ENCODE peak calls at places on chromosome 17, in six cellular contexts. One of them, this sample, is unnamed.

GRCh38 chr17:28723159-28723835 is 2.7 kb downstream of the TLCD1 start:
- DNase-seq in endothelial cell: no peak
- DNase-seq in activated CD8-positive, alpha-beta T cell treated with anti-CD3 and anti-CD28 coated beads for 36 hours: no peak
- DNase-seq in Caco-2: no peak
- DNase-seq in bronchial epithelial cell: no peak
- DNase-seq in CD4-positive, alpha-beta T cell: no peak
- DNase-seq in this sample: no peak

GRCh38 chr17:7380855-7381683 is at the start of gene TNK1:
- DNase-seq in endothelial cell: no peak
- DNase-seq in activated CD8-positive, alpha-beta T cell treated with anti-CD3 and anti-CD28 coated beads for 36 hours: no peak
- DNase-seq in Caco-2: peak; percentile 54
- DNase-seq in bronchial epithelial cell: peak; percentile 62
- DNase-seq in CD4-positive, alpha-beta T cell: no peak
- DNase-seq in this sample: no peak

GRCh38 chr17:81540676-81541027 is 11.5 kb downstream of the FAAP100 start:
- DNase-seq in endothelial cell: no peak
- DNase-seq in activated CD8-positive, alpha-beta T cell treated with anti-CD3 and anti-CD28 coated beads for 36 hours: no peak
- DNase-seq in Caco-2: no peak
- DNase-seq in bronchial epithelial cell: no peak
- DNase-seq in CD4-positive, alpha-beta T cell: no peak
- DNase-seq in this sample: no peak

GRCh38 chr17:77420476-77420803 is 279.7 kb downstream of the SEC14L1 start:
- DNase-seq in endothelial cell: no peak
- DNase-seq in activated CD8-positive, alpha-beta T cell treated with anti-CD3 and anti-CD28 coated beads for 36 hours: no peak
- DNase-seq in Caco-2: no peak
- DNase-seq in bronchial epithelial cell: no peak
- DNase-seq in CD4-positive, alpha-beta T cell: no peak
- DNase-seq in this sample: no peak

GRCh38 chr17:64077409-64077808 is 52.5 kb downstream of the ERN1 start:
- DNase-seq in endothelial cell: no peak
- DNase-seq in activated CD8-positive, alpha-beta T cell treated with anti-CD3 and anti-CD28 coated beads for 36 hours: no peak
- DNase-seq in Caco-2: peak; percentile 70
- DNase-seq in bronchial epithelial cell: peak; percentile 82
- DNase-seq in CD4-positive, alpha-beta T cell: no peak
- DNase-seq in this sample: peak; percentile 83

GRCh38 chr17:41810659-41811548 is 845 bp downstream of the P3H4 start:
- DNase-seq in endothelial cell: no peak
- DNase-seq in activated CD8-positive, alpha-beta T cell treated with anti-CD3 and anti-CD28 coated beads for 36 hours: no peak
- DNase-seq in Caco-2: no peak
- DNase-seq in bronchial epithelial cell: no peak
- DNase-seq in CD4-positive, alpha-beta T cell: no peak
- DNase-seq in this sample: no peak

GRCh38 chr17:57868007-57868774 is 18.3 kb upstream of the MRPS23 start:
- DNase-seq in endothelial cell: no peak
- DNase-seq in activated CD8-positive, alpha-beta T cell treated with anti-CD3 and anti-CD28 coated beads for 36 hours: peak; percentile 70
- DNase-seq in Caco-2: no peak
- DNase-seq in bronchial epithelial cell: peak; percentile 94
- DNase-seq in CD4-positive, alpha-beta T cell: no peak
- DNase-seq in this sample: peak; percentile 86

GRCh38 chr17:27560668-27561067 is 70.3 kb upstream of the LGALS9 start:
- DNase-seq in endothelial cell: no peak
- DNase-seq in activated CD8-positive, alpha-beta T cell treated with anti-CD3 and anti-CD28 coated beads for 36 hours: no peak
- DNase-seq in Caco-2: no peak
- DNase-seq in bronchial epithelial cell: peak; percentile 25
- DNase-seq in CD4-positive, alpha-beta T cell: no peak
- DNase-seq in this sample: no peak

GRCh38 chr17:40602445-40603443 is 37.5 kb upstream of the CCR7 start:
- DNase-seq in endothelial cell: no peak
- DNase-seq in activated CD8-positive, alpha-beta T cell treated with anti-CD3 and anti-CD28 coated beads for 36 hours: peak; percentile 92
- DNase-seq in Caco-2: no peak
- DNase-seq in bronchial epithelial cell: no peak
- DNase-seq in CD4-positive, alpha-beta T cell: peak; percentile 66
- DNase-seq in this sample: no peak

GRCh38 chr17:72380737-72381136 is 259.9 kb downstream of the SOX9 start:
- DNase-seq in endothelial cell: no peak
- DNase-seq in activated CD8-positive, alpha-beta T cell treated with anti-CD3 and anti-CD28 coated beads for 36 hours: no peak
- DNase-seq in Caco-2: no peak
- DNase-seq in bronchial epithelial cell: no peak
- DNase-seq in CD4-positive, alpha-beta T cell: no peak
- DNase-seq in this sample: no peak

GRCh38 chr17:28057731-28058246 is 15.3 kb downstream of the NLK start:
- DNase-seq in endothelial cell: no peak
- DNase-seq in activated CD8-positive, alpha-beta T cell treated with anti-CD3 and anti-CD28 coated beads for 36 hours: no peak
- DNase-seq in Caco-2: peak; percentile 39
- DNase-seq in bronchial epithelial cell: peak; percentile 84
- DNase-seq in CD4-positive, alpha-beta T cell: no peak
- DNase-seq in this sample: peak; percentile 52

GRCh38 chr17:44820631-44821196 is 9.4 kb downstream of the GJC1 start:
- DNase-seq in endothelial cell: no peak
- DNase-seq in activated CD8-positive, alpha-beta T cell treated with anti-CD3 and anti-CD28 coated beads for 36 hours: no peak
- DNase-seq in Caco-2: no peak
- DNase-seq in bronchial epithelial cell: peak; percentile 87
- DNase-seq in CD4-positive, alpha-beta T cell: no peak
- DNase-seq in this sample: no peak

GRCh38 chr17:223723-224471 is 42.4 kb upstream of the DOC2B start:
- DNase-seq in endothelial cell: no peak
- DNase-seq in activated CD8-positive, alpha-beta T cell treated with anti-CD3 and anti-CD28 coated beads for 36 hours: no peak
- DNase-seq in Caco-2: no peak
- DNase-seq in bronchial epithelial cell: no peak
- DNase-seq in CD4-positive, alpha-beta T cell: no peak
- DNase-seq in this sample: no peak

GRCh38 chr17:58303981-58304734 is 23.4 kb upstream of the MPO start:
- DNase-seq in endothelial cell: peak; percentile 69
- DNase-seq in activated CD8-positive, alpha-beta T cell treated with anti-CD3 and anti-CD28 coated beads for 36 hours: peak; percentile 66
- DNase-seq in Caco-2: peak; percentile 76
- DNase-seq in bronchial epithelial cell: peak; percentile 30
- DNase-seq in CD4-positive, alpha-beta T cell: peak; percentile 49
- DNase-seq in this sample: peak; percentile 85

GRCh38 chr17:77886387-77886728 is 72.1 kb upstream of the TNRC6C start:
- DNase-seq in endothelial cell: no peak
- DNase-seq in activated CD8-positive, alpha-beta T cell treated with anti-CD3 and anti-CD28 coated beads for 36 hours: peak; percentile 27
- DNase-seq in Caco-2: no peak
- DNase-seq in bronchial epithelial cell: no peak
- DNase-seq in CD4-positive, alpha-beta T cell: no peak
- DNase-seq in this sample: peak; percentile 73

GRCh38 chr17:204427-205175 is 23.2 kb upstream of the DOC2B start:
- DNase-seq in endothelial cell: no peak
- DNase-seq in activated CD8-positive, alpha-beta T cell treated with anti-CD3 and anti-CD28 coated beads for 36 hours: no peak
- DNase-seq in Caco-2: no peak
- DNase-seq in bronchial epithelial cell: no peak
- DNase-seq in CD4-positive, alpha-beta T cell: no peak
- DNase-seq in this sample: no peak

GRCh38 chr17:8994319-8994718 is 27.0 kb upstream of the NTN1 start:
- DNase-seq in endothelial cell: peak; percentile 78
- DNase-seq in activated CD8-positive, alpha-beta T cell treated with anti-CD3 and anti-CD28 coated beads for 36 hours: peak; percentile 88
- DNase-seq in Caco-2: peak; percentile 65
- DNase-seq in bronchial epithelial cell: peak; percentile 26
- DNase-seq in CD4-positive, alpha-beta T cell: peak; percentile 54
- DNase-seq in this sample: peak; percentile 11

GRCh38 chr17:20234266-20234665 is 225.1 kb downstream of the SPECC1 start:
- DNase-seq in endothelial cell: no peak
- DNase-seq in activated CD8-positive, alpha-beta T cell treated with anti-CD3 and anti-CD28 coated beads for 36 hours: peak; percentile 86
- DNase-seq in Caco-2: no peak
- DNase-seq in bronchial epithelial cell: no peak
- DNase-seq in CD4-positive, alpha-beta T cell: peak; percentile 26
- DNase-seq in this sample: no peak

GRCh38 chr17:20228860-20229259 is 219.7 kb downstream of the SPECC1 start:
- DNase-seq in endothelial cell: no peak
- DNase-seq in activated CD8-positive, alpha-beta T cell treated with anti-CD3 and anti-CD28 coated beads for 36 hours: no peak
- DNase-seq in Caco-2: no peak
- DNase-seq in bronchial epithelial cell: no peak
- DNase-seq in CD4-positive, alpha-beta T cell: no peak
- DNase-seq in this sample: no peak

GRCh38 chr17:20235747-20236146 is 226.6 kb downstream of the SPECC1 start:
- DNase-seq in endothelial cell: no peak
- DNase-seq in activated CD8-positive, alpha-beta T cell treated with anti-CD3 and anti-CD28 coated beads for 36 hours: no peak
- DNase-seq in Caco-2: no peak
- DNase-seq in bronchial epithelial cell: no peak
- DNase-seq in CD4-positive, alpha-beta T cell: no peak
- DNase-seq in this sample: no peak

GRCh38 chr17:20230924-20231323 is 221.8 kb downstream of the SPECC1 start:
- DNase-seq in endothelial cell: no peak
- DNase-seq in activated CD8-positive, alpha-beta T cell treated with anti-CD3 and anti-CD28 coated beads for 36 hours: no peak
- DNase-seq in Caco-2: no peak
- DNase-seq in bronchial epithelial cell: no peak
- DNase-seq in CD4-positive, alpha-beta T cell: no peak
- DNase-seq in this sample: no peak

DNA sequence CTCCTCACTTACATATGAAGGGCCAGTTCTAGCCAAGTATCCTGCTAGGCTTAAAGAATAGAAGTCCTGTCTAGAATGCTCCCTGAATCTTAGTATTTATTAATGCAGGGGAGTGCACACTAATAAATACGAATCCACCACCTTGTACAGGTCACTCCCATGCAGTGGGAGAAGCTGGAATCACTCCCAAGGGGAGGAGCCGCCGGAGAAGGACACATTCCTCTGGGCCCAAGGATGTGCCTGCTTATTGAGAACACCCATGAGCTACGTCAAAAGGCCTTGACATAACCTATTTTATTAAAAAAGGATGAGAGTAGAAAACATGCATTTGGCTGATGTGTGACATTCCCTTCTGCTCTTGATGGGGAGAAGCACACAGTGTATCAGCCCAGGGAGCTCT is 223.5 kb downstream of the SPECC1 start:
- DNase-seq in endothelial cell: no peak
- DNase-seq in activated CD8-positive, alpha-beta T cell treated with anti-CD3 and anti-CD28 coated beads for 36 hours: no peak
- DNase-seq in Caco-2: no peak
- DNase-seq in bronchial epithelial cell: no peak
- DNase-seq in CD4-positive, alpha-beta T cell: no peak
- DNase-seq in this sample: no peak
- TF ChIP-seq CTCF in endothelial cell: no peak
- TF ChIP-seq CTCF in activated CD8-positive, alpha-beta T cell treated with anti-CD3 and anti-CD28 coated beads for 36 hours: no peak
- TF ChIP-seq CTCF in Caco-2: no peak
- TF ChIP-seq CTCF in bronchial epithelial cell: no peak
- TF ChIP-seq CTCF in CD4-positive, alpha-beta T cell: no peak
- TF ChIP-seq CTCF in this sample: no peak

GRCh38 chr17:70357196-70357595 is 187.9 kb downstream of the KCNJ2 start:
- DNase-seq in endothelial cell: no peak
- DNase-seq in activated CD8-positive, alpha-beta T cell treated with anti-CD3 and anti-CD28 coated beads for 36 hours: no peak
- DNase-seq in Caco-2: no peak
- DNase-seq in bronchial epithelial cell: no peak
- DNase-seq in CD4-positive, alpha-beta T cell: no peak
- DNase-seq in this sample: no peak
- TF ChIP-seq CTCF in endothelial cell: no peak
- TF ChIP-seq CTCF in activated CD8-positive, alpha-beta T cell treated with anti-CD3 and anti-CD28 coated beads for 36 hours: no peak
- TF ChIP-seq CTCF in Caco-2: no peak
- TF ChIP-seq CTCF in bronchial epithelial cell: no peak
- TF ChIP-seq CTCF in CD4-positive, alpha-beta T cell: no peak
- TF ChIP-seq CTCF in this sample: no peak

GRCh38 chr17:17109231-17109630 is 67.0 kb downstream of the MPRIP start:
- DNase-seq in endothelial cell: no peak
- DNase-seq in activated CD8-positive, alpha-beta T cell treated with anti-CD3 and anti-CD28 coated beads for 36 hours: peak; percentile 20
- DNase-seq in Caco-2: no peak
- DNase-seq in bronchial epithelial cell: no peak
- DNase-seq in CD4-positive, alpha-beta T cell: no peak
- DNase-seq in this sample: no peak
- TF ChIP-seq CTCF in endothelial cell: no peak
- TF ChIP-seq CTCF in activated CD8-positive, alpha-beta T cell treated with anti-CD3 and anti-CD28 coated beads for 36 hours: no peak
- TF ChIP-seq CTCF in Caco-2: no peak
- TF ChIP-seq CTCF in bronchial epithelial cell: peak; percentile 48
- TF ChIP-seq CTCF in CD4-positive, alpha-beta T cell: no peak
- TF ChIP-seq CTCF in this sample: no peak

DNA sequence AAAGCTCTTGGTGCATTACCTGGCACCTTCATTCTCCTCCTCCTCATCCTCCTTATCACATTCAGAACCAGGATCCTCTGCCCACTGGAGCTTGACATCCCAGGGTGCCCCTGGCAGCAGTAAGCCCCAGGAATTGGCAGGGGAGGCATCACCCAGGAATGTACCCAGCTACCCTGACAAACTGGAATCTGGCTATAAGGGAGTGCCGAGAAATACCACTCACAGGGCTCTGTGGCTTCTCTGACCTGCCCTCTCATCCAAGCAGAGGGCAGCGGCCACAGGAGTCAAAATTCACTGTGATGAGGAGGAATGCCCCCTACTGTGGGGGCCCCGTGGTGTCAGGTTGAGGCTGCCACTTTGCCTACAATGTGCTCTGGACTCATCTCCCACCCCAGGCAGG is 19.6 kb downstream of the MPP3 start:
- DNase-seq in endothelial cell: no peak
- DNase-seq in activated CD8-positive, alpha-beta T cell treated with anti-CD3 and anti-CD28 coated beads for 36 hours: no peak
- DNase-seq in Caco-2: no peak
- DNase-seq in bronchial epithelial cell: no peak
- DNase-seq in CD4-positive, alpha-beta T cell: no peak
- DNase-seq in this sample: no peak
- TF ChIP-seq CTCF in endothelial cell: no peak
- TF ChIP-seq CTCF in activated CD8-positive, alpha-beta T cell treated with anti-CD3 and anti-CD28 coated beads for 36 hours: no peak
- TF ChIP-seq CTCF in Caco-2: no peak
- TF ChIP-seq CTCF in bronchial epithelial cell: no peak
- TF ChIP-seq CTCF in CD4-positive, alpha-beta T cell: no peak
- TF ChIP-seq CTCF in this sample: no peak

DNA sequence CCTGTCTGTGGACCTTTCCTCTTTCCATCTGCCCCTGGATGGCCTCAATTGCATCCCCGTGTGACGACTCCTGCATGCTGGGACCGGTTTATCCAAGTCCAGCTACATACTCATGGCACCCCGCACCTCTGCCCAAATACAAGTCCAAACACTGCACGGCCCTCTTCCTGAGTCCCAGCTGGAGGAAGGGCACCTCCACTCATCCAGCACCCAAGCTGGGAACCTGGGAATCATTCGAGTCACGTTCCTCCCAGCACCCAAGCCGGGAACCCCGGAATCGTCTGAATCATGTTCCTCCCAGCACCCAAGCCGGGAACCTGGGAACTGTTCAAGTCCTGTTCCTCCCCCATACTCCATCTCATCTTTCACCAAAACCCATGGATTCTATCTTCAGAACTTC is 10.2 kb downstream of the TRARG1 start:
- DNase-seq in endothelial cell: no peak
- DNase-seq in activated CD8-positive, alpha-beta T cell treated with anti-CD3 and anti-CD28 coated beads for 36 hours: no peak
- DNase-seq in Caco-2: no peak
- DNase-seq in bronchial epithelial cell: peak; percentile 64
- DNase-seq in CD4-positive, alpha-beta T cell: no peak
- DNase-seq in this sample: no peak
- TF ChIP-seq CTCF in endothelial cell: no peak
- TF ChIP-seq CTCF in activated CD8-positive, alpha-beta T cell treated with anti-CD3 and anti-CD28 coated beads for 36 hours: no peak
- TF ChIP-seq CTCF in Caco-2: no peak
- TF ChIP-seq CTCF in bronchial epithelial cell: no peak
- TF ChIP-seq CTCF in CD4-positive, alpha-beta T cell: no peak
- TF ChIP-seq CTCF in this sample: no peak

DNA sequence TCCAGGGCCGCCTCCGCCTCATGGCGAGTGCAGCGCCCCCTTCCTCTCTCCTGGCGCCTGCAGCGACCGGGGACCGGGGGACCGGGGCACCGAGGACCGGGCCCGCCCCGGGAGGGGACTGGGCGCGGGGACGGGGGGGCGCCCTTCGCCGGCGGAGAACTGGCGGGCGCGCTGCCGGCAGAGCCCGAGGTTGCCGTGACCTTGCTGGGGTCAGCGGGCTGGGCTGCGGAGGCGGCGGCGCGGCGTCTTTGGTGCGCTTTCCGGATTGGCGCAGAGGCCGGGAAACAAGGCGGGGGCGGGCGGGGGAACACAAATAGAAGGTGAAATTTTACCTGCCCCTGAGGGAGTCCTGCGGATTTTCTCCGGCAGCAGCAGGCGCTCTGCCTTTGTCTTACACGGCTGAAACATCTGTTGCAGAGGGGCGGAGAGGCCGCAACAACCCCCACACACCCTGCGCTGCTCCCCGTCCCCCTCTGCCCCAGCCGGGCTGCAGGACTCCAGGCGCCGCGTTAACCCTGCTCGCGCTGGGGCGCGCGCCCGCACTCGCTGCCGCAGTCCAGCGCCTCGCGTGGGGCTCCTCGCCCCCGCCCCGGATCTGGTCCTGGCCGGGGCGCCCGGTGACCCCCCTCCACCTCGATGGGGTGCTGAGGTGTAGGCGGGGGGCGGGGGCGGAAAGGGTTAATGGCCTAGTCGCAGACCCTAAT is 53.5 kb downstream of the SREBF1 start:
- DNase-seq in endothelial cell: peak; percentile 49
- DNase-seq in activated CD8-positive, alpha-beta T cell treated with anti-CD3 and anti-CD28 coated beads for 36 hours: peak; percentile 80
- DNase-seq in Caco-2: peak; percentile 78
- DNase-seq in bronchial epithelial cell: peak; percentile 23
- DNase-seq in CD4-positive, alpha-beta T cell: peak; percentile 57
- DNase-seq in this sample: no peak
- TF ChIP-seq CTCF in endothelial cell: peak; percentile 40
- TF ChIP-seq CTCF in activated CD8-positive, alpha-beta T cell treated with anti-CD3 and anti-CD28 coated beads for 36 hours: peak; percentile 51
- TF ChIP-seq CTCF in Caco-2: peak; percentile 22
- TF ChIP-seq CTCF in bronchial epithelial cell: peak; percentile 30
- TF ChIP-seq CTCF in CD4-positive, alpha-beta T cell: peak; percentile 22
- TF ChIP-seq CTCF in this sample: no peak